ENCODE peak calls at places on chromosomes 1 and 21, in nine cellular contexts. One of them, this sample, is unnamed.

GRCh38 chr1:54374766-54375165 is 31.4 kb downstream of the SSBP3 start:
- DNase-seq in choroid plexus epithelial cell: no peak
- DNase-seq in AML-193: no peak
- DNase-seq in B cell: no peak
- DNase-seq in tibial nerve: no peak
- DNase-seq in hypothalamus: no peak
- DNase-seq in lower lobe of right lung: no peak
- DNase-seq in activated naive CD8-positive, alpha-beta T cell treated with anti-CD3 and anti-CD28 coated beads, Interleukin-2, amount 50 U/mL, for 24 hours: no peak
- DNase-seq in stimulated activated CD4-positive, alpha-beta T cell treated with anti-CD3 and anti-CD28 coated beads, Interleukin-4, amount 100 ng/mL, for 24 hours: no peak
- DNase-seq in this sample: no peak

GRCh38 chr1:200034821-200035396 is 7.4 kb downstream of the NR5A2 start:
- DNase-seq in stimulated activated CD4-positive, alpha-beta T cell treated with anti-CD3 and anti-CD28 coated beads, Interleukin-4, amount 100 ng/mL, for 24 hours: no peak
- DNase-seq in tibial nerve: no peak
- DNase-seq in AML-193: no peak
- DNase-seq in hypothalamus: no peak
- DNase-seq in activated naive CD8-positive, alpha-beta T cell treated with anti-CD3 and anti-CD28 coated beads, Interleukin-2, amount 50 U/mL, for 24 hours: no peak
- DNase-seq in lower lobe of right lung: no peak
- DNase-seq in B cell: no peak
- DNase-seq in choroid plexus epithelial cell: no peak
- DNase-seq in this sample: no peak

GRCh38 chr1:99820546-99820945 is 29.6 kb upstream of the AGL start:
- DNase-seq in stimulated activated CD4-positive, alpha-beta T cell treated with anti-CD3 and anti-CD28 coated beads, Interleukin-4, amount 100 ng/mL, for 24 hours: peak
- DNase-seq in hypothalamus: no peak
- DNase-seq in lower lobe of right lung: no peak
- DNase-seq in B cell: no peak
- DNase-seq in AML-193: no peak
- DNase-seq in activated naive CD8-positive, alpha-beta T cell treated with anti-CD3 and anti-CD28 coated beads, Interleukin-2, amount 50 U/mL, for 24 hours: peak
- DNase-seq in tibial nerve: no peak
- DNase-seq in choroid plexus epithelial cell: no peak
- DNase-seq in this sample: no peak

GRCh38 chr1:183328371-183328770 is 89.8 kb downstream of the NMNAT2 start:
- DNase-seq in stimulated activated CD4-positive, alpha-beta T cell treated with anti-CD3 and anti-CD28 coated beads, Interleukin-4, amount 100 ng/mL, for 24 hours: no peak
- DNase-seq in choroid plexus epithelial cell: no peak
- DNase-seq in B cell: no peak
- DNase-seq in lower lobe of right lung: no peak
- DNase-seq in activated naive CD8-positive, alpha-beta T cell treated with anti-CD3 and anti-CD28 coated beads, Interleukin-2, amount 50 U/mL, for 24 hours: no peak
- DNase-seq in tibial nerve: no peak
- DNase-seq in hypothalamus: no peak
- DNase-seq in AML-193: no peak
- DNase-seq in this sample: no peak

GRCh38 chr1:156379420-156380165 is 10.6 kb downstream of the RHBG start:
- DNase-seq in activated naive CD8-positive, alpha-beta T cell treated with anti-CD3 and anti-CD28 coated beads, Interleukin-2, amount 50 U/mL, for 24 hours: no peak
- DNase-seq in choroid plexus epithelial cell: no peak
- DNase-seq in lower lobe of right lung: no peak
- DNase-seq in stimulated activated CD4-positive, alpha-beta T cell treated with anti-CD3 and anti-CD28 coated beads, Interleukin-4, amount 100 ng/mL, for 24 hours: no peak
- DNase-seq in hypothalamus: no peak
- DNase-seq in tibial nerve: no peak
- DNase-seq in B cell: no peak
- DNase-seq in AML-193: no peak
- DNase-seq in this sample: no peak

GRCh38 chr1:111990026-111990877 is 784 bp upstream of the KCND3 start:
- DNase-seq in choroid plexus epithelial cell: no peak
- DNase-seq in B cell: no peak
- DNase-seq in activated naive CD8-positive, alpha-beta T cell treated with anti-CD3 and anti-CD28 coated beads, Interleukin-2, amount 50 U/mL, for 24 hours: no peak
- DNase-seq in stimulated activated CD4-positive, alpha-beta T cell treated with anti-CD3 and anti-CD28 coated beads, Interleukin-4, amount 100 ng/mL, for 24 hours: no peak
- DNase-seq in lower lobe of right lung: peak
- DNase-seq in AML-193: no peak
- DNase-seq in tibial nerve: no peak
- DNase-seq in hypothalamus: no peak
- DNase-seq in this sample: no peak

GRCh38 chr1:43270421-43271095 is 775 bp downstream of the TMEM125 start:
- DNase-seq in hypothalamus: no peak
- DNase-seq in activated naive CD8-positive, alpha-beta T cell treated with anti-CD3 and anti-CD28 coated beads, Interleukin-2, amount 50 U/mL, for 24 hours: peak
- DNase-seq in choroid plexus epithelial cell: peak
- DNase-seq in tibial nerve: no peak
- DNase-seq in stimulated activated CD4-positive, alpha-beta T cell treated with anti-CD3 and anti-CD28 coated beads, Interleukin-4, amount 100 ng/mL, for 24 hours: no peak
- DNase-seq in AML-193: no peak
- DNase-seq in lower lobe of right lung: peak
- DNase-seq in B cell: no peak
- DNase-seq in this sample: peak

GRCh38 chr21:33071878-33072306 is 2.0 kb downstream of the OLIG1 start:
- DNase-seq in stimulated activated CD4-positive, alpha-beta T cell treated with anti-CD3 and anti-CD28 coated beads, Interleukin-4, amount 100 ng/mL, for 24 hours: no peak
- DNase-seq in tibial nerve: no peak
- DNase-seq in lower lobe of right lung: no peak
- DNase-seq in AML-193: no peak
- DNase-seq in activated naive CD8-positive, alpha-beta T cell treated with anti-CD3 and anti-CD28 coated beads, Interleukin-2, amount 50 U/mL, for 24 hours: no peak
- DNase-seq in hypothalamus: no peak
- DNase-seq in choroid plexus epithelial cell: peak
- DNase-seq in B cell: no peak
- DNase-seq in this sample: no peak

GRCh38 chr21:45280969-45281368 is 6.7 kb downstream of the POFUT2 start:
- DNase-seq in activated naive CD8-positive, alpha-beta T cell treated with anti-CD3 and anti-CD28 coated beads, Interleukin-2, amount 50 U/mL, for 24 hours: no peak
- DNase-seq in stimulated activated CD4-positive, alpha-beta T cell treated with anti-CD3 and anti-CD28 coated beads, Interleukin-4, amount 100 ng/mL, for 24 hours: no peak
- DNase-seq in choroid plexus epithelial cell: no peak
- DNase-seq in lower lobe of right lung: peak
- DNase-seq in tibial nerve: no peak
- DNase-seq in AML-193: no peak
- DNase-seq in B cell: peak
- DNase-seq in hypothalamus: no peak
- DNase-seq in this sample: no peak

GRCh38 chr1:205066221-205066818 is 17.9 kb downstream of the TMEM81 start:
- DNase-seq in B cell: no peak
- DNase-seq in stimulated activated CD4-positive, alpha-beta T cell treated with anti-CD3 and anti-CD28 coated beads, Interleukin-4, amount 100 ng/mL, for 24 hours: no peak
- DNase-seq in AML-193: no peak
- DNase-seq in hypothalamus: no peak
- DNase-seq in lower lobe of right lung: no peak
- DNase-seq in activated naive CD8-positive, alpha-beta T cell treated with anti-CD3 and anti-CD28 coated beads, Interleukin-2, amount 50 U/mL, for 24 hours: no peak
- DNase-seq in tibial nerve: no peak
- DNase-seq in choroid plexus epithelial cell: peak
- DNase-seq in this sample: no peak

GRCh38 chr1:17045140-17045539 is 8.7 kb downstream of the SDHB start:
- DNase-seq in choroid plexus epithelial cell: no peak
- DNase-seq in lower lobe of right lung: no peak
- DNase-seq in AML-193: no peak
- DNase-seq in stimulated activated CD4-positive, alpha-beta T cell treated with anti-CD3 and anti-CD28 coated beads, Interleukin-4, amount 100 ng/mL, for 24 hours: no peak
- DNase-seq in activated naive CD8-positive, alpha-beta T cell treated with anti-CD3 and anti-CD28 coated beads, Interleukin-2, amount 50 U/mL, for 24 hours: no peak
- DNase-seq in tibial nerve: no peak
- DNase-seq in hypothalamus: no peak
- DNase-seq in B cell: no peak
- DNase-seq in this sample: no peak

GRCh38 chr1:7690076-7690475 is 81.0 kb upstream of the VAMP3 start:
- DNase-seq in lower lobe of right lung: peak
- DNase-seq in stimulated activated CD4-positive, alpha-beta T cell treated with anti-CD3 and anti-CD28 coated beads, Interleukin-4, amount 100 ng/mL, for 24 hours: no peak
- DNase-seq in hypothalamus: no peak
- DNase-seq in tibial nerve: no peak
- DNase-seq in AML-193: no peak
- DNase-seq in activated naive CD8-positive, alpha-beta T cell treated with anti-CD3 and anti-CD28 coated beads, Interleukin-2, amount 50 U/mL, for 24 hours: no peak
- DNase-seq in B cell: no peak
- DNase-seq in choroid plexus epithelial cell: no peak
- DNase-seq in this sample: no peak

GRCh38 chr1:201750120-201750519 is 78.8 kb upstream of the IPO9 start:
- DNase-seq in stimulated activated CD4-positive, alpha-beta T cell treated with anti-CD3 and anti-CD28 coated beads, Interleukin-4, amount 100 ng/mL, for 24 hours: no peak
- DNase-seq in activated naive CD8-positive, alpha-beta T cell treated with anti-CD3 and anti-CD28 coated beads, Interleukin-2, amount 50 U/mL, for 24 hours: no peak
- DNase-seq in hypothalamus: no peak
- DNase-seq in choroid plexus epithelial cell: no peak
- DNase-seq in lower lobe of right lung: no peak
- DNase-seq in tibial nerve: no peak
- DNase-seq in AML-193: no peak
- DNase-seq in B cell: no peak
- DNase-seq in this sample: no peak

GRCh38 chr1:114585221-114585620 is 3.8 kb upstream of the BCAS2 start:
- DNase-seq in B cell: no peak
- DNase-seq in lower lobe of right lung: no peak
- DNase-seq in AML-193: no peak
- DNase-seq in hypothalamus: no peak
- DNase-seq in tibial nerve: no peak
- DNase-seq in activated naive CD8-positive, alpha-beta T cell treated with anti-CD3 and anti-CD28 coated beads, Interleukin-2, amount 50 U/mL, for 24 hours: no peak
- DNase-seq in choroid plexus epithelial cell: peak
- DNase-seq in stimulated activated CD4-positive, alpha-beta T cell treated with anti-CD3 and anti-CD28 coated beads, Interleukin-4, amount 100 ng/mL, for 24 hours: no peak
- DNase-seq in this sample: no peak

This sample was measured in lower leg skin.